ENCODE peak calls at places on chromosomes 7 and 10, in nine cellular contexts. One of them, this sample, is unnamed.

GRCh38 chr10:48363617-48364355 is 57.3 kb downstream of the MAPK8 start:
- DNase-seq in lower leg skin: no peak
- DNase-seq in heart right ventricle: no peak
- DNase-seq in A549: peak
- DNase-seq in keratinocyte: peak
- DNase-seq in HCT116: peak
- DNase-seq in fibroblast of villous mesenchyme: peak
- DNase-seq in CD8-positive, alpha-beta T cell: peak
- DNase-seq in psoas muscle: no peak
- DNase-seq in this sample: peak

GRCh38 chr7:87592300-87592699 is 8.4 kb downstream of the ABCB1 start:
- DNase-seq in lower leg skin: no peak
- DNase-seq in heart right ventricle: no peak
- DNase-seq in A549: no peak
- DNase-seq in keratinocyte: no peak
- DNase-seq in HCT116: no peak
- DNase-seq in fibroblast of villous mesenchyme: no peak
- DNase-seq in CD8-positive, alpha-beta T cell: no peak
- DNase-seq in psoas muscle: no peak
- DNase-seq in this sample: no peak

GRCh38 chr10:131491195-131491594 is 179.7 kb upstream of the TCERG1L start:
- DNase-seq in lower leg skin: peak
- DNase-seq in heart right ventricle: no peak
- DNase-seq in A549: no peak
- DNase-seq in keratinocyte: no peak
- DNase-seq in HCT116: no peak
- DNase-seq in fibroblast of villous mesenchyme: no peak
- DNase-seq in CD8-positive, alpha-beta T cell: no peak
- DNase-seq in psoas muscle: no peak
- DNase-seq in this sample: no peak

GRCh38 chr10:88557659-88558058 is 25.5 kb downstream of the RNLS start:
- DNase-seq in lower leg skin: no peak
- DNase-seq in heart right ventricle: no peak
- DNase-seq in A549: no peak
- DNase-seq in keratinocyte: no peak
- DNase-seq in HCT116: no peak
- DNase-seq in fibroblast of villous mesenchyme: peak
- DNase-seq in CD8-positive, alpha-beta T cell: no peak
- DNase-seq in psoas muscle: no peak
- DNase-seq in this sample: peak

GRCh38 chr10:78513330-78513729 is 479.7 kb downstream of the RPS24 start:
- DNase-seq in lower leg skin: no peak
- DNase-seq in heart right ventricle: no peak
- DNase-seq in A549: no peak
- DNase-seq in keratinocyte: no peak
- DNase-seq in HCT116: no peak
- DNase-seq in fibroblast of villous mesenchyme: no peak
- DNase-seq in CD8-positive, alpha-beta T cell: no peak
- DNase-seq in psoas muscle: no peak
- DNase-seq in this sample: no peak

GRCh38 chr7:51138121-51139085 is 178.2 kb downstream of the COBL start:
- DNase-seq in lower leg skin: no peak
- DNase-seq in heart right ventricle: no peak
- DNase-seq in A549: no peak
- DNase-seq in keratinocyte: no peak
- DNase-seq in HCT116: no peak
- DNase-seq in fibroblast of villous mesenchyme: no peak
- DNase-seq in CD8-positive, alpha-beta T cell: no peak
- DNase-seq in psoas muscle: no peak
- DNase-seq in this sample: no peak

GRCh38 chr10:77618117-77618516 is 19.5 kb downstream of the KCNMA1 start:
- DNase-seq in lower leg skin: no peak
- DNase-seq in heart right ventricle: no peak
- DNase-seq in A549: no peak
- DNase-seq in keratinocyte: no peak
- DNase-seq in HCT116: no peak
- DNase-seq in fibroblast of villous mesenchyme: no peak
- DNase-seq in CD8-positive, alpha-beta T cell: no peak
- DNase-seq in psoas muscle: no peak
- DNase-seq in this sample: no peak

GRCh38 chr10:93992400-93993030 is 1.2 kb upstream of the PLCE1 start:
- DNase-seq in lower leg skin: no peak
- DNase-seq in heart right ventricle: no peak
- DNase-seq in A549: peak
- DNase-seq in keratinocyte: no peak
- DNase-seq in HCT116: no peak
- DNase-seq in fibroblast of villous mesenchyme: no peak
- DNase-seq in CD8-positive, alpha-beta T cell: no peak
- DNase-seq in psoas muscle: no peak
- DNase-seq in this sample: peak

GRCh38 chr7:142470336-142470830 is 212.5 kb upstream of the PRSS58 start:
- DNase-seq in lower leg skin: peak
- DNase-seq in heart right ventricle: no peak
- DNase-seq in A549: no peak
- DNase-seq in keratinocyte: no peak
- DNase-seq in HCT116: no peak
- DNase-seq in fibroblast of villous mesenchyme: no peak
- DNase-seq in CD8-positive, alpha-beta T cell: no peak
- DNase-seq in psoas muscle: no peak
- DNase-seq in this sample: no peak

GRCh38 chr10:4194231-4194630 is 409.2 kb upstream of the KLF6 start:
- DNase-seq in lower leg skin: no peak
- DNase-seq in heart right ventricle: no peak
- DNase-seq in A549: no peak
- DNase-seq in keratinocyte: no peak
- DNase-seq in HCT116: no peak
- DNase-seq in fibroblast of villous mesenchyme: no peak
- DNase-seq in CD8-positive, alpha-beta T cell: no peak
- DNase-seq in psoas muscle: no peak
- DNase-seq in this sample: peak

GRCh38 chr10:77165445-77166316 is 471.9 kb downstream of the KCNMA1 start:
- DNase-seq in lower leg skin: no peak
- DNase-seq in heart right ventricle: no peak
- DNase-seq in A549: peak
- DNase-seq in keratinocyte: no peak
- DNase-seq in HCT116: peak
- DNase-seq in fibroblast of villous mesenchyme: peak
- DNase-seq in CD8-positive, alpha-beta T cell: peak
- DNase-seq in psoas muscle: no peak
- DNase-seq in this sample: peak

GRCh38 chr7:91636129-91636724 is 244.3 kb downstream of the MTERF1 start:
- DNase-seq in lower leg skin: no peak
- DNase-seq in heart right ventricle: no peak
- DNase-seq in A549: peak
- DNase-seq in keratinocyte: no peak
- DNase-seq in HCT116: peak
- DNase-seq in fibroblast of villous mesenchyme: peak
- DNase-seq in CD8-positive, alpha-beta T cell: no peak
- DNase-seq in psoas muscle: no peak
- DNase-seq in this sample: peak

GRCh38 chr10:101644002-101644401 is 51.0 kb downstream of the FBXW4 start:
- DNase-seq in lower leg skin: no peak
- DNase-seq in heart right ventricle: no peak
- DNase-seq in A549: no peak
- DNase-seq in keratinocyte: no peak
- DNase-seq in HCT116: no peak
- DNase-seq in fibroblast of villous mesenchyme: no peak
- DNase-seq in CD8-positive, alpha-beta T cell: no peak
- DNase-seq in psoas muscle: no peak
- DNase-seq in this sample: no peak

GRCh38 chr7:21912305-21912704 is 33.4 kb downstream of the CDCA7L start:
- DNase-seq in lower leg skin: no peak
- DNase-seq in heart right ventricle: peak
- DNase-seq in A549: no peak
- DNase-seq in keratinocyte: no peak
- DNase-seq in HCT116: no peak
- DNase-seq in fibroblast of villous mesenchyme: peak
- DNase-seq in CD8-positive, alpha-beta T cell: no peak
- DNase-seq in psoas muscle: peak
- DNase-seq in this sample: peak

GRCh38 chr7:105656922-105657521 is 75.7 kb upstream of the EFCAB10 start:
- DNase-seq in lower leg skin: no peak
- DNase-seq in heart right ventricle: no peak
- DNase-seq in A549: peak
- DNase-seq in keratinocyte: no peak
- DNase-seq in HCT116: peak
- DNase-seq in fibroblast of villous mesenchyme: no peak
- DNase-seq in CD8-positive, alpha-beta T cell: peak
- DNase-seq in psoas muscle: no peak
- DNase-seq in this sample: peak

GRCh38 chr7:26060713-26061339 is 91.2 kb upstream of the NFE2L3 start:
- DNase-seq in lower leg skin: no peak
- DNase-seq in heart right ventricle: no peak
- DNase-seq in A549: no peak
- DNase-seq in keratinocyte: no peak
- DNase-seq in HCT116: no peak
- DNase-seq in fibroblast of villous mesenchyme: no peak
- DNase-seq in CD8-positive, alpha-beta T cell: no peak
- DNase-seq in psoas muscle: no peak
- DNase-seq in this sample: no peak

GRCh38 chr7:48154792-48155413 is 16.4 kb upstream of the ABCA13 start:
- DNase-seq in lower leg skin: no peak
- DNase-seq in heart right ventricle: no peak
- DNase-seq in A549: peak
- DNase-seq in keratinocyte: no peak
- DNase-seq in HCT116: peak
- DNase-seq in fibroblast of villous mesenchyme: peak
- DNase-seq in CD8-positive, alpha-beta T cell: peak
- DNase-seq in psoas muscle: no peak
- DNase-seq in this sample: peak

DNA sequence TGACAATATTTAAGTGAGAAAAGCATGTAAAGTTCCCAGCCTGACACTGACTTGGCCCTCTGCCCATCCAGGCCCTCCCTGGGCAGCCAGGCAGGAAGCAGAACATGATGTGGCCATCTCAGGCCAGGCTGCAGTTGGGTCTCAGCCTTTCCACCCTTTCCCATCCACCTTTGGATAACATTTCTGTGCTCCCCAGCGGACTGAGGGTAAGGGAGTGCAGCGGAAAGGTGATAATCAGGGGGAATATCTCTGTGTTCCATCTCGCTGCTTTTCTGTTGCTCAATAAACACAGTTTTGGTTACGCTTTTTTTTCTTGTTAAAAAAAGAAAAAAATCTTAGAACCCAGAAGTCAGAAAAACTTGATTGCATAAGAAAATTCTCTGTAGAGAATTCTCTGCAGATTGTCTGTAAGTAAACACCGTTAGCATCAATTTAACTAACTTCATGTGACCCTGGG is 37.2 kb upstream of the TARP start:
- DNase-seq in lower leg skin: no peak
- DNase-seq in heart right ventricle: peak
- DNase-seq in A549: no peak
- DNase-seq in keratinocyte: no peak
- DNase-seq in HCT116: no peak
- DNase-seq in fibroblast of villous mesenchyme: peak
- DNase-seq in CD8-positive, alpha-beta T cell: no peak
- DNase-seq in psoas muscle: peak
- DNase-seq in this sample: peak
- H3K4me3 ChIP-seq in lower leg skin: no peak
- H3K4me3 ChIP-seq in heart right ventricle: no peak
- H3K4me3 ChIP-seq in A549: peak
- H3K4me3 ChIP-seq in keratinocyte: no peak
- H3K4me3 ChIP-seq in HCT116: no peak
- H3K4me3 ChIP-seq in fibroblast of villous mesenchyme: peak
- H3K4me3 ChIP-seq in CD8-positive, alpha-beta T cell: no peak
- H3K4me3 ChIP-seq in psoas muscle: peak
- H3K4me3 ChIP-seq in this sample: peak

DNA sequence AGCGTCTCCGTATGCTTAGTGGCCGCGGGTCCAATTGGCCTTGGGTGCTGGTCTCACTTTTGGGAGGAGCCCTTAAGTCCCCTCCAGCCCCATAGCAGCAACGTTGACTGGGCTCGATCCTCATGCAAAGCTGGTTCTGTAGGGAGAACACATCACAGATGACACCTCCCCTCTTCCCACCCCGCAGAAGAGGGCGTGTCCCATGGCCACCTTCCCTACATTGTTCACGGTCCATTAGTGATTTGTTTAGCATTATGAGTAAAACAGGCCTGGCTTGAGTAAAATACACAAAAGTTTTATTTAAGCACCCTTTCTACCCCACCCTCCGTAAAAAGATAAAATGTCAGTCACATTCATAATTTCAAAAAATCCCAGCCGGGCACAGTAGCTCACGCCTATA is 89.1 kb upstream of the SH2B2 start:
- DNase-seq in lower leg skin: no peak
- DNase-seq in heart right ventricle: no peak
- DNase-seq in A549: no peak
- DNase-seq in keratinocyte: no peak
- DNase-seq in HCT116: no peak
- DNase-seq in fibroblast of villous mesenchyme: no peak
- DNase-seq in CD8-positive, alpha-beta T cell: no peak
- DNase-seq in psoas muscle: no peak
- DNase-seq in this sample: no peak
- TF ChIP-seq CTCF in lower leg skin: no peak
- TF ChIP-seq CTCF in heart right ventricle: no peak
- TF ChIP-seq CTCF in A549: no peak
- TF ChIP-seq CTCF in keratinocyte: no peak
- TF ChIP-seq CTCF in HCT116: no peak
- TF ChIP-seq CTCF in fibroblast of villous mesenchyme: no peak
- TF ChIP-seq CTCF in CD8-positive, alpha-beta T cell: no peak
- TF ChIP-seq CTCF in psoas muscle: no peak
- TF ChIP-seq CTCF in this sample: no peak

DNA sequence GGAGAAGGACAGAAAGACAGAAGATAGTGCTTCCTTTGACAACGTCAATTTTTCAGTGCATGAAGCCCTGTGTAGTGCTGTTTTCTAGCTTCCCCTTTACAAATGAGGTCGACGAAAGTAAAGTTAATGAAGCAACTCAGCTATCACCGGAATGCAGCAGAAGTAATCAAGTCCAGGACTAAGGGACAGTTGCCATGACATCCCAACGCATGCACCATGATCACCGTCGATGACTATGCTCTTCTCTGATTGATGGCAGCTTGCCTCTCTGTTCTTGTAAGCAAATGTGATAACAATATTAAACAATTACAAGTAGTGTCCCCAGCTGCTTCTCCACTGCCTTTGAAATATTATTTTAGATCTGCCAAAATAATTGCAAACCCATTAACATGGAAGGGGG is 205.8 kb downstream of the FRMD4A start:
- DNase-seq in lower leg skin: no peak
- DNase-seq in heart right ventricle: no peak
- DNase-seq in A549: no peak
- DNase-seq in keratinocyte: no peak
- DNase-seq in HCT116: no peak
- DNase-seq in fibroblast of villous mesenchyme: no peak
- DNase-seq in CD8-positive, alpha-beta T cell: no peak
- DNase-seq in psoas muscle: no peak
- DNase-seq in this sample: peak
- H3K4me3 ChIP-seq in lower leg skin: no peak
- H3K4me3 ChIP-seq in heart right ventricle: no peak
- H3K4me3 ChIP-seq in A549: no peak
- H3K4me3 ChIP-seq in keratinocyte: no peak
- H3K4me3 ChIP-seq in HCT116: no peak
- H3K4me3 ChIP-seq in fibroblast of villous mesenchyme: no peak
- H3K4me3 ChIP-seq in CD8-positive, alpha-beta T cell: no peak
- H3K4me3 ChIP-seq in psoas muscle: no peak
- H3K4me3 ChIP-seq in this sample: no peak

DNA sequence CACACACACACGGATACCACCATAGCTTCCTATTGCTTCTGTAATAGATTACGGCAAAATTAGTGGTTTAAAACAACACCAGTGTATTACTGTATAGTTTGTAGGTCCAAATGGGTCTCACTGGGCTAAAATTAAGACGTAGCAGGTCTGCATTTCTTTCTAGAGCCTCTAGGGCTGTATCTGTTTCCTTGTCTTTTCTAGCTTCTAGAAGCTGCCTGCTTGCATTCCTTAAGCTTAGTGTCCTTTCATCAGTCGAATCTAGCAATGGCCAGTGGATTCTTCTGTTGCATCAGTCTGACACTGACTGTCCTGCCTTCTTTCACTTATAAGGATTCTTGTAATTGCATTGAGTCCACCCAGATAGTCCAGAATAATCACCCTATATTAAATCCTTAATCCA is 882.3 kb downstream of the PCDH15 start:
- DNase-seq in lower leg skin: no peak
- DNase-seq in heart right ventricle: no peak
- DNase-seq in A549: no peak
- DNase-seq in keratinocyte: no peak
- DNase-seq in HCT116: no peak
- DNase-seq in fibroblast of villous mesenchyme: no peak
- DNase-seq in CD8-positive, alpha-beta T cell: no peak
- DNase-seq in psoas muscle: no peak
- DNase-seq in this sample: no peak
- TF ChIP-seq CTCF in lower leg skin: no peak
- TF ChIP-seq CTCF in heart right ventricle: no peak
- TF ChIP-seq CTCF in A549: no peak
- TF ChIP-seq CTCF in keratinocyte: no peak
- TF ChIP-seq CTCF in HCT116: no peak
- TF ChIP-seq CTCF in fibroblast of villous mesenchyme: no peak
- TF ChIP-seq CTCF in CD8-positive, alpha-beta T cell: no peak
- TF ChIP-seq CTCF in psoas muscle: no peak
- TF ChIP-seq CTCF in this sample: no peak